ENCODE peak calls at places on chromosome 20, in five cellular contexts. L, A, N, R and Z are unnamed samples.

GRCh38 chr20:64188071-64188470 is 23.8 kb downstream of the MYT1 start:
- DNase-seq in A (no peak), N (peak), L (no peak), R (no peak), Z (no peak)

GRCh38 chr20:58713801-58714339 is 21.3 kb downstream of the NPEPL1 start:
- DNase-seq in N (no peak), R (no peak), L (no peak), A (peak), Z (peak)

GRCh38 chr20:3808141-3808479 is 12.0 kb downstream of the CDC25B start:
- DNase-seq in L (no peak), A (peak), N (peak), R (peak), Z (peak)

GRCh38 chr20:19780261-19780660 is 22.2 kb downstream of the RIN2 start:
- DNase-seq in R (no peak), L (no peak), N (no peak), A (no peak), Z (no peak)

GRCh38 chr20:46998497-46999190 is 104.0 kb downstream of the EYA2 start:
- DNase-seq in A (peak), R (no peak), N (peak), L (no peak), Z (no peak)

GRCh38 chr20:58839474-58839874 is 11.2 kb downstream of the GNAS-AS1 start:
- DNase-seq in N (peak), A (peak), R (peak), L (peak), Z (no peak)

GRCh38 chr20:13028673-13029072 is 19.9 kb downstream of the SPTLC3 start:
- DNase-seq in A (no peak), N (no peak), L (no peak), R (no peak), Z (no peak)

GRCh38 chr20:9388160-9388825 is 126.1 kb upstream of the LAMP5 start:
- DNase-seq in L (no peak), R (no peak), A (no peak), N (no peak), Z (no peak)

GRCh38 chr20:49287555-49288249 is 9.8 kb upstream of the ZNFX1 start:
- DNase-seq in N (no peak), L (no peak), R (peak), A (no peak), Z (no peak)

GRCh38 chr20:41329435-41330342 is 10.9 kb upstream of the LPIN3 start:
- DNase-seq in N (no peak), L (no peak), R (peak), A (peak), Z (no peak)

GRCh38 chr20:49028684-49029083 is 17.4 kb upstream of the CSE1L start:
- DNase-seq in A (no peak), R (no peak), N (peak), L (peak), Z (no peak)

GRCh38 chr20:59598625-59599310 is 5.6 kb upstream of the PHACTR3 start:
- DNase-seq in R (peak), A (no peak), N (peak), L (peak), Z (no peak)

GRCh38 chr20:37295595-37295994 is 6.1 kb downstream of the MANBAL start:
- DNase-seq in N (peak), A (no peak), L (no peak), R (no peak), Z (no peak)

GRCh38 chr20:37873909-37874308 is 29.0 kb upstream of the VSTM2L start:
- DNase-seq in L (no peak), R (no peak), A (no peak), N (no peak), Z (no peak)

GRCh38 chr20:33211817-33212424 is 5.2 kb upstream of the BPIFA3 start:
- DNase-seq in N (peak), A (no peak), R (peak), L (peak), Z (no peak)

GRCh38 chr20:32111763-32112162 is 2.2 kb downstream of the TM9SF4 start:
- DNase-seq in R (no peak), L (no peak), N (no peak), A (no peak), Z (no peak)

GRCh38 chr20:32110173-32110704 is 725 bp downstream of the TM9SF4 start:
- DNase-seq in R (no peak), A (no peak), N (no peak), L (no peak), Z (no peak)

GRCh38 chr20:32111287-32111686 is 1.8 kb downstream of the TM9SF4 start:
- DNase-seq in N (no peak), R (no peak), A (no peak), L (no peak), Z (no peak)

GRCh38 chr20:32109392-32110172 is at the start of gene TM9SF4:
- DNase-seq in A (peak), N (peak), L (peak), R (peak), Z (peak)

DNA sequence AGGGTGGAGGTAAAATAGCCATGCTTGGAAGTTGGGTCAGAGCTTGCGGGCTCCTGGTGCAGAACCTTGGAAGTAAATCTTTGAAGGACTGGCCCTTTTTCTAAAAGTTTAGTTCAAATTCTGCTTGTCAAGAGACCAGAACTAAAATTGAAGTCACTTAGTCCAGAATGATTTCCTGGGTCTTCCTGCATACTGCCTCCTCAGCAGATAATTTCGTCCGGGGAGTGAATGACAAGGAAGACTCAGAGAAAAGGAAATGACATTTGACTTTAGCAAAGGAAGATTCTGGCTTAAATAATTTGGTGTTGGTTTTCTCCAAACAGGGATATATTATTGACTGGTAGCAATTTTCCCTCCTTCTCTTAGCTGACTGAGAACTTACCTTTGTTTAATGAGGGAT is 1.2 kb downstream of the TM9SF4 start:
- DNase-seq in N (no peak), R (no peak), A (no peak), L (no peak), Z (no peak)
- TF ChIP-seq POLR2AphosphoS5 in N (no peak), R (no peak), A (no peak), L (no peak), Z (no peak)

GRCh38 chr20:34876161-34877001 is at the start of gene ACSS2:
- DNase-seq in N (peak), A (peak), R (peak), L (peak), Z (peak)
- TF ChIP-seq POLR2AphosphoS5 in N (peak), A (peak), R (peak), L (peak), Z (peak)

GRCh38 chr20:52191436-52192295 is at the start of gene ZFP64:
- DNase-seq in R (peak), L (peak), A (peak), N (peak), Z (no peak)
- TF ChIP-seq POLR2AphosphoS5 in R (peak), L (peak), A (peak), N (no peak), Z (peak)

GRCh38 chr20:62724692-62725595 is 16.3 kb downstream of the NTSR1 start:
- DNase-seq in R (no peak), N (no peak), A (no peak), L (no peak), Z (no peak)
- TF ChIP-seq POLR2AphosphoS5 in R (no peak), N (no peak), A (no peak), L (no peak), Z (no peak)

GRCh38 chr20:51373713-51374481 is 168.6 kb downstream of the NFATC2 start:
- DNase-seq in R (peak), A (peak), L (peak), N (no peak), Z (no peak)
- TF ChIP-seq POLR2AphosphoS5 in R (peak), A (no peak), L (peak), N (no peak), Z (no peak)

GRCh38 chr20:20971810-20972209 is 134.3 kb downstream of the LINC00237 start:
- DNase-seq in A (no peak), L (no peak), R (no peak), N (no peak), Z (no peak)

GRCh38 chr20:20977786-20978185 is 128.4 kb downstream of the LINC00237 start:
- DNase-seq in R (no peak), L (no peak), N (no peak), A (no peak), Z (no peak)

GRCh38 chr20:20969701-20970100 is 136.5 kb downstream of the LINC00237 start:
- DNase-seq in L (no peak), A (no peak), N (no peak), R (no peak), Z (no peak)

DNA sequence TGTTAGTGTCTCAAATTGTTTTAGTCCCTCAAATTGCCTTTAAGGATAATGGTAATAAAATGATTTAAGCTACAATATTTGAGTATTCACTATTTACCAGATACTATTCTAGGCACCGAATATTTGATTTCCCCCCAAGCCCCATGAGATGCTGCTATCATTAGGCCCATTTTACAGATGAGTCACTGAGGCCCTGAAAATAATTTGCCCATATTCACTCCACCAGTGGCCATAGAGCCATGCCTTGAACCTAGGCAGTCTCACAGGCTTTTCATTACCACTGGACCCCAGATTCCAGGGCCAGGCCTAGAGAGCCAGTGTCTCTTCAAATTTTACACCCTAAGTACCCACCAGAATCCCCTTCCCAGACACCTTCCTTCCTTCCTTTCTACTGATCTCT is 133.7 kb downstream of the LINC00237 start:
- DNase-seq in R (no peak), L (no peak), N (no peak), A (no peak), Z (no peak)
- TF ChIP-seq POLR2AphosphoS5 in R (no peak), L (no peak), N (no peak), A (no peak), Z (no peak)